ENCODE peak calls at places on chromosomes 16 and 17, in four cellular contexts. One of them, this sample, is unnamed.

GRCh38 chr16:50251375-50252081 is 14.8 kb upstream of the ADCY7 start:
- DNase-seq in tibial artery: no peak
- DNase-seq in CD8-positive, alpha-beta memory T cell: no peak
- DNase-seq in heart left ventricle: no peak
- DNase-seq in this sample: no peak

GRCh38 chr16:55876854-55877253 is 1.7 kb upstream of the CES5A start:
- DNase-seq in tibial artery: no peak
- DNase-seq in CD8-positive, alpha-beta memory T cell: no peak
- DNase-seq in heart left ventricle: no peak
- DNase-seq in this sample: no peak

GRCh38 chr17:3827124-3827773 is 18.8 kb downstream of the NCBP3 start:
- DNase-seq in CD8-positive, alpha-beta memory T cell: peak; percentile 63
- DNase-seq in tibial artery: no peak
- DNase-seq in heart left ventricle: no peak
- DNase-seq in this sample: peak; percentile 43

GRCh38 chr17:80101946-80102706 is 745 bp downstream of the GAA start:
- DNase-seq in heart left ventricle: no peak
- DNase-seq in CD8-positive, alpha-beta memory T cell: no peak
- DNase-seq in tibial artery: peak; percentile 40
- DNase-seq in this sample: no peak

GRCh38 chr17:80909635-80910034 is 82.0 kb upstream of the CHMP6 start:
- DNase-seq in tibial artery: no peak
- DNase-seq in heart left ventricle: no peak
- DNase-seq in CD8-positive, alpha-beta memory T cell: no peak
- DNase-seq in this sample: no peak

GRCh38 chr16:67723151-67723915 is 4.2 kb upstream of the GFOD2 start:
- DNase-seq in tibial artery: no peak
- DNase-seq in heart left ventricle: no peak
- DNase-seq in CD8-positive, alpha-beta memory T cell: no peak
- DNase-seq in this sample: no peak

GRCh38 chr17:80619535-80620235 is 75.0 kb downstream of the RPTOR start:
- DNase-seq in heart left ventricle: no peak
- DNase-seq in CD8-positive, alpha-beta memory T cell: no peak
- DNase-seq in tibial artery: no peak
- DNase-seq in this sample: no peak

GRCh38 chr16:6957676-6958075 is 375.0 kb upstream of the RBFOX1 start:
- DNase-seq in heart left ventricle: no peak
- DNase-seq in CD8-positive, alpha-beta memory T cell: no peak
- DNase-seq in tibial artery: no peak
- DNase-seq in this sample: no peak

GRCh38 chr17:49365667-49366066 is 3.6 kb upstream of the ZNF652 start:
- DNase-seq in CD8-positive, alpha-beta memory T cell: peak; percentile 44
- DNase-seq in heart left ventricle: peak; percentile 38
- DNase-seq in tibial artery: no peak
- DNase-seq in this sample: no peak

GRCh38 chr17:39988206-39988810 is 7.7 kb downstream of the PSMD3 start:
- DNase-seq in tibial artery: no peak
- DNase-seq in heart left ventricle: no peak
- DNase-seq in CD8-positive, alpha-beta memory T cell: no peak
- DNase-seq in this sample: no peak

GRCh38 chr16:31253642-31254045 is 6.1 kb upstream of the ITGAM start:
- DNase-seq in heart left ventricle: peak; percentile 40
- DNase-seq in CD8-positive, alpha-beta memory T cell: no peak
- DNase-seq in tibial artery: peak; percentile 45
- DNase-seq in this sample: no peak

GRCh38 chr16:4273858-4274291 is 1.1 kb upstream of the TFAP4 start:
- DNase-seq in CD8-positive, alpha-beta memory T cell: no peak
- DNase-seq in tibial artery: peak; percentile 36
- DNase-seq in heart left ventricle: peak; percentile 77
- DNase-seq in this sample: no peak

GRCh38 chr17:10261098-10261497 is 62.7 kb upstream of the GAS7 start:
- DNase-seq in heart left ventricle: no peak
- DNase-seq in tibial artery: no peak
- DNase-seq in CD8-positive, alpha-beta memory T cell: no peak
- DNase-seq in this sample: no peak

GRCh38 chr17:3796110-3796821 is 4.7 kb downstream of the ITGAE start:
- DNase-seq in CD8-positive, alpha-beta memory T cell: peak; percentile 92
- DNase-seq in heart left ventricle: no peak
- DNase-seq in tibial artery: no peak
- DNase-seq in this sample: no peak

GRCh38 chr17:17036520-17036998 is 5.7 kb upstream of the MPRIP start:
- DNase-seq in heart left ventricle: peak; percentile 84
- DNase-seq in tibial artery: peak; percentile 67
- DNase-seq in CD8-positive, alpha-beta memory T cell: no peak
- DNase-seq in this sample: no peak

GRCh38 chr17:1039511-1040215 is 42.7 kb downstream of the TIMM22 start:
- DNase-seq in tibial artery: peak; percentile 85
- DNase-seq in heart left ventricle: peak; percentile 90
- DNase-seq in CD8-positive, alpha-beta memory T cell: no peak
- DNase-seq in this sample: no peak

GRCh38 chr17:76134911-76135809 is 5.9 kb downstream of the FOXJ1 start:
- DNase-seq in heart left ventricle: peak; percentile 10
- DNase-seq in CD8-positive, alpha-beta memory T cell: no peak
- DNase-seq in tibial artery: no peak
- DNase-seq in this sample: no peak

GRCh38 chr16:8850279-8850885 is 18.4 kb downstream of the CARHSP1 start:
- DNase-seq in tibial artery: no peak
- DNase-seq in heart left ventricle: peak; percentile 77
- DNase-seq in CD8-positive, alpha-beta memory T cell: no peak
- DNase-seq in this sample: no peak

GRCh38 chr16:23278031-23278430 is 24.1 kb upstream of the SCNN1B start:
- DNase-seq in tibial artery: no peak
- DNase-seq in CD8-positive, alpha-beta memory T cell: no peak
- DNase-seq in heart left ventricle: no peak
- DNase-seq in this sample: no peak

GRCh38 chr17:80678621-80679020 is 134.0 kb downstream of the RPTOR start:
- DNase-seq in CD8-positive, alpha-beta memory T cell: no peak
- DNase-seq in tibial artery: no peak
- DNase-seq in heart left ventricle: no peak
- DNase-seq in this sample: no peak

GRCh38 chr17:81564778-81565177 is 12.6 kb upstream of the FAAP100 start:
- DNase-seq in CD8-positive, alpha-beta memory T cell: no peak
- DNase-seq in heart left ventricle: no peak
- DNase-seq in tibial artery: no peak
- DNase-seq in this sample: no peak

GRCh38 chr16:85316321-85316919 is 204.1 kb upstream of the CIBAR2 start:
- DNase-seq in heart left ventricle: peak; percentile 60
- DNase-seq in CD8-positive, alpha-beta memory T cell: no peak
- DNase-seq in tibial artery: no peak
- DNase-seq in this sample: no peak

GRCh38 chr16:12387786-12388185 is 411.3 kb downstream of the SNX29 start:
- DNase-seq in tibial artery: no peak
- DNase-seq in heart left ventricle: no peak
- DNase-seq in CD8-positive, alpha-beta memory T cell: no peak
- DNase-seq in this sample: no peak

GRCh38 chr17:77735051-77735340 is 223.5 kb upstream of the TNRC6C start:
- DNase-seq in tibial artery: no peak
- DNase-seq in heart left ventricle: no peak
- DNase-seq in CD8-positive, alpha-beta memory T cell: no peak
- DNase-seq in this sample: no peak

GRCh38 chr17:13182854-13183253 is 165.0 kb upstream of the ELAC2 start:
- DNase-seq in heart left ventricle: no peak
- DNase-seq in CD8-positive, alpha-beta memory T cell: no peak
- DNase-seq in tibial artery: no peak
- DNase-seq in this sample: no peak

GRCh38 chr17:69434164-69434579 is 19.7 kb downstream of the MAP2K6 start:
- DNase-seq in tibial artery: peak; percentile 28
- DNase-seq in heart left ventricle: no peak
- DNase-seq in CD8-positive, alpha-beta memory T cell: no peak
- DNase-seq in this sample: no peak

GRCh38 chr17:81685108-81685507 is 1.3 kb downstream of the HGS start:
- DNase-seq in CD8-positive, alpha-beta memory T cell: no peak
- DNase-seq in heart left ventricle: no peak
- DNase-seq in tibial artery: no peak
- DNase-seq in this sample: no peak

GRCh38 chr17:2337152-2337810 is at the start of gene SGSM2:
- DNase-seq in heart left ventricle: peak; percentile 73
- DNase-seq in CD8-positive, alpha-beta memory T cell: peak; percentile 73
- DNase-seq in tibial artery: peak; percentile 54
- DNase-seq in this sample: no peak

GRCh38 chr17:27477971-27478684 is 21.9 kb downstream of the KSR1 start:
- DNase-seq in heart left ventricle: no peak
- DNase-seq in CD8-positive, alpha-beta memory T cell: no peak
- DNase-seq in tibial artery: no peak
- DNase-seq in this sample: no peak

GRCh38 chr17:73420897-73421296 is 109.1 kb upstream of the CDC42EP4 start:
- DNase-seq in tibial artery: no peak
- DNase-seq in heart left ventricle: no peak
- DNase-seq in CD8-positive, alpha-beta memory T cell: no peak
- DNase-seq in this sample: no peak

GRCh38 chr17:48757524-48757961 is 29.0 kb upstream of the HOXB13 start:
- DNase-seq in tibial artery: no peak
- DNase-seq in CD8-positive, alpha-beta memory T cell: no peak
- DNase-seq in heart left ventricle: no peak
- DNase-seq in this sample: no peak

GRCh38 chr17:46944931-46945330 is 22.0 kb downstream of the GOSR2 start:
- DNase-seq in tibial artery: no peak
- DNase-seq in CD8-positive, alpha-beta memory T cell: no peak
- DNase-seq in heart left ventricle: no peak
- DNase-seq in this sample: no peak

GRCh38 chr17:70936724-70937123 is 767.4 kb downstream of the KCNJ2 start:
- DNase-seq in heart left ventricle: no peak
- DNase-seq in CD8-positive, alpha-beta memory T cell: no peak
- DNase-seq in tibial artery: no peak
- DNase-seq in this sample: no peak

GRCh38 chr17:18301081-18301480 is 13.7 kb downstream of the TOP3A start:
- DNase-seq in heart left ventricle: no peak
- DNase-seq in CD8-positive, alpha-beta memory T cell: no peak
- DNase-seq in tibial artery: no peak
- DNase-seq in this sample: no peak

GRCh38 chr17:32382526-32383223 is 32.7 kb downstream of the ZNF207 start:
- DNase-seq in tibial artery: no peak
- DNase-seq in heart left ventricle: no peak
- DNase-seq in CD8-positive, alpha-beta memory T cell: no peak
- DNase-seq in this sample: no peak

GRCh38 chr17:7047566-7047965 is 3.7 kb upstream of the SLC16A11 start:
- DNase-seq in tibial artery: no peak
- DNase-seq in heart left ventricle: no peak
- DNase-seq in CD8-positive, alpha-beta memory T cell: no peak
- DNase-seq in this sample: no peak
- H3K4me3 ChIP-seq in tibial artery: no peak overlapping the region
- H3K4me3 ChIP-seq in heart left ventricle: peak overlapping the region; percentile 46
- H3K4me3 ChIP-seq in CD8-positive, alpha-beta memory T cell: no peak overlapping the region
- H3K4me3 ChIP-seq in this sample: no peak overlapping the region

DNA sequence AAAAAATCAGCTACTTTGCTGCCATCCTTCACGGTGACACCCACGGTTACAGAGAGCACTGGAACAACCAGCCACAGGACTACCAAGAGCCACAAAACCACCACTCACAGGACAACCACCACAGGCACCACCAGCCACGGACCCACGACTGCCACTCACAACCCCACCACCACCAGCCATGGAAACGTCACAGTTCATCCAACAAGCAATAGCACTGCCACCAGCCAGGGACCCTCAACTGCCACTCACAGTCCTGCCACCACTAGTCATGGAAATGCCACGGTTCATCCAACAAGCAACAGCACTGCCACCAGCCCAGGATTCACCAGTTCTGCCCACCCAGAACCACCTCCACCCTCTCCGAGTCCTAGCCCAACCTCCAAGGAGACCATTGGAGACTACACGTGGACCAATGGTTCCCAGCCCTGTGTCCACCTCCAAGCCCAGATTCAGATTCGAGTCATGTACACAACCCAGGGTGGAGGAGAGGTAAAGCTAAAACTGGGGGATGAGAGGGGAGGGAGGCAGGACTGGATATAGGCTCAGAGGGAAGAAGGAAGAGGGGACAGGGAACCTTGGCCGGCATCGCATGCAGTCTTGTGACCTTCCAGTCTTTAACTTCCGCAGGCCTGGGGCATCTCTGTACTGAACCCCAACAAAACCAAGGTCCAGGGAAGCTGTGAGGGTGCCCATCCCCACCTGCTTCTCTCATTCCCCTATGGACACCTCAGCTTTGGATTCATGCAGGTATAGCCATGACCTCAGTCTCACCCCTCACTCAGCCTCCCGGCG is 597 bp downstream of the CD68 start:
- DNase-seq in heart left ventricle: no peak
- DNase-seq in tibial artery: no peak
- DNase-seq in CD8-positive, alpha-beta memory T cell: no peak
- DNase-seq in this sample: no peak
- H3K4me3 ChIP-seq in heart left ventricle: peak overlapping the region; percentile 69
- H3K4me3 ChIP-seq in tibial artery: peak overlapping the region; percentile 44
- H3K4me3 ChIP-seq in CD8-positive, alpha-beta memory T cell: peak overlapping the region; percentile 13
- H3K4me3 ChIP-seq in this sample: no peak overlapping the region

DNA sequence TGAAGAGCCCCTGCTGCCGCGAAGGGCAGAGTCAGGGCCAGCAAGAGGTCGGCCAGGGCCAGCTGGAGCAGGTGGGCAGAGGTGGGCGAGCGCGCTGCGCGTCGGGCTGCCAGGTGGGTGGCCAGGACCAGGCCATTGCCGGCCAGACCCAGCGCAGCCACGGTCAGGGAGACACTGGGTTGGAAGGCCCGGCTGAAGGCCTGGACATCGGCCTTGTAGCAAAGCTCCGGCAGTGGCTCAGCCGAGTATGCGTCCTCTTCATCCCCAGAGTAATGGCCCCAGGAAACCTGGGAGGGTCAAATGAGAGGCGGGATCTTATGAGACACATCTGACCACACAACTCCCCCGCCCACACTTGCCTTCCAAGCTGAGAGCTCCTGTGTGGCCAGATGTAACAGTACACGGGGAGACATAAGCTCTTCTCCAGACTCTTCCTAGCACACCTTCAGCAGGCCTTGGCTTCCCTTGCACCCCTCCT is 1.3 kb downstream of the CCR10 start:
- DNase-seq in tibial artery: peak; percentile 42
- DNase-seq in CD8-positive, alpha-beta memory T cell: no peak
- DNase-seq in heart left ventricle: peak; percentile 48
- DNase-seq in this sample: no peak
- H3K4me3 ChIP-seq in tibial artery: peak overlapping the region; percentile 70
- H3K4me3 ChIP-seq in CD8-positive, alpha-beta memory T cell: peak overlapping the region; percentile 66
- H3K4me3 ChIP-seq in heart left ventricle: peak overlapping the region; percentile 82
- H3K4me3 ChIP-seq in this sample: no peak overlapping the region

GRCh38 chr16:86509759-86510464 is 415 bp upstream of the FOXF1 start:
- DNase-seq in heart left ventricle: no peak
- DNase-seq in tibial artery: no peak
- DNase-seq in CD8-positive, alpha-beta memory T cell: no peak
- DNase-seq in this sample: no peak
- H3K4me3 ChIP-seq in heart left ventricle: peak overlapping the region; percentile 57
- H3K4me3 ChIP-seq in tibial artery: peak overlapping the region; percentile 75
- H3K4me3 ChIP-seq in CD8-positive, alpha-beta memory T cell: no peak overlapping the region
- H3K4me3 ChIP-seq in this sample: peak overlapping the region; percentile 38

DNA sequence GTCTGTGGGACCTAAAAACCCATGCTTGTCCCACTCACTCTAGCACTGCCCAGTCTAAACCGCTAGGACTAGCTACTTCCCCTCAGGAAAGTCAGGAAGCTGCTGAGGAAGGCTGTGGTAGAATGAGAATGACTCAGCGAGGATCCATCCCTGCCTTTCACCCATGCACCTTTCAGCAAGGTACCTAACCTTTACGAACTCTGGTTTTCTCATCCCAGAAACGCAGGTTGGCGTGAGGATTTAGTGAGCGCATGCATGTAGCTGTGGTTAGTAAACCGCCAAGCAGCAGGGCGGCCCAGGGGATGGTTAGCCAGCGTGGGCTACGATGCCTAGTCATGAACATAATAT is 26.3 kb upstream of the RFFL start:
- DNase-seq in CD8-positive, alpha-beta memory T cell: no peak
- DNase-seq in heart left ventricle: no peak
- DNase-seq in tibial artery: no peak
- DNase-seq in this sample: no peak
- H3K4me3 ChIP-seq in CD8-positive, alpha-beta memory T cell: peak overlapping the region; percentile 96
- H3K4me3 ChIP-seq in heart left ventricle: peak overlapping the region; percentile 96
- H3K4me3 ChIP-seq in tibial artery: peak overlapping the region; percentile 97
- H3K4me3 ChIP-seq in this sample: peak overlapping the region; percentile 67

GRCh38 chr16:14003119-14003570 is 68.0 kb upstream of the MRTFB start:
- DNase-seq in tibial artery: peak; percentile 48
- DNase-seq in CD8-positive, alpha-beta memory T cell: no peak
- DNase-seq in heart left ventricle: peak; percentile 83
- DNase-seq in this sample: no peak
- H3K4me3 ChIP-seq in tibial artery: peak overlapping the region; percentile 46
- H3K4me3 ChIP-seq in CD8-positive, alpha-beta memory T cell: no peak overlapping the region
- H3K4me3 ChIP-seq in heart left ventricle: peak overlapping the region; percentile 34
- H3K4me3 ChIP-seq in this sample: no peak overlapping the region